ENCODE peak calls at places on chromosomes 5 and 9, in ten cellular contexts. I, F, H, K, G, L, Y, E, D and J are unnamed samples. For H3K27me3, the result is how much of the 10 kb centered on the place peaks cover.

GRCh38 chr9:130421154-130421801 is 23.5 kb upstream of the ASS1 start:
- DNase-seq in Y (no peak), F (no peak), D (no peak), E (no peak), K (no peak), L (no peak), H (no peak), I (peak), G (no peak), J (no peak)

GRCh38 chr5:65803699-65804426 is 81.9 kb downstream of the NLN start:
- DNase-seq in Y (no peak), D (no peak), E (no peak), K (no peak), H (no peak), F (no peak), G (no peak), I (no peak), L (no peak), J (no peak)

GRCh38 chr5:133891390-133891789 is 77.0 kb downstream of the C5orf15 start:
- DNase-seq in H (no peak), L (peak), I (no peak), F (peak), D (no peak), E (no peak), Y (no peak), K (no peak), G (no peak), J (no peak)

GRCh38 chr5:65062684-65063083 is 294.0 kb downstream of the CWC27 start:
- DNase-seq in F (no peak), K (no peak), G (no peak), E (no peak), L (no peak), Y (no peak), D (no peak), I (no peak), H (peak), J (peak)

GRCh38 chr5:62068554-62068953 is 237.5 kb upstream of the KIF2A start:
- DNase-seq in F (no peak), Y (no peak), D (no peak), L (no peak), I (no peak), K (no peak), G (no peak), E (no peak), H (no peak), J (no peak)

GRCh38 chr9:131180454-131180853 is 55.1 kb downstream of the NUP214 start:
- DNase-seq in I (no peak), E (no peak), Y (no peak), F (no peak), G (no peak), D (no peak), H (no peak), L (no peak), K (no peak), J (peak)

GRCh38 chr5:103098993-103099392 is 20.9 kb downstream of the GIN1 start:
- DNase-seq in D (no peak), I (no peak), L (no peak), E (no peak), G (peak), K (no peak), H (peak), Y (no peak), F (no peak), J (no peak)

GRCh38 chr5:77012601-77013000 is 17.6 kb upstream of the AGGF1 start:
- DNase-seq in H (peak), F (no peak), D (no peak), G (no peak), Y (no peak), I (no peak), L (no peak), E (no peak), K (no peak), J (no peak)

GRCh38 chr9:133731876-133732321 is 6.3 kb downstream of the SARDH start:
- DNase-seq in G (peak), L (peak), D (no peak), F (peak), I (peak), K (no peak), H (peak), Y (no peak), E (no peak), J (peak)

GRCh38 chr5:141490271-141490670 is 1.4 kb downstream of the PCDHGC5 start:
- DNase-seq in K (no peak), Y (no peak), L (no peak), D (no peak), F (no peak), E (no peak), I (no peak), G (no peak), H (no peak), J (no peak)
- H3K27me3 ChIP-seq in K (under half), Y (under half), L (under half), D (half or more), F (under half), E (under half), I (under half), G (half or more), H (under half), J (under half)

DNA sequence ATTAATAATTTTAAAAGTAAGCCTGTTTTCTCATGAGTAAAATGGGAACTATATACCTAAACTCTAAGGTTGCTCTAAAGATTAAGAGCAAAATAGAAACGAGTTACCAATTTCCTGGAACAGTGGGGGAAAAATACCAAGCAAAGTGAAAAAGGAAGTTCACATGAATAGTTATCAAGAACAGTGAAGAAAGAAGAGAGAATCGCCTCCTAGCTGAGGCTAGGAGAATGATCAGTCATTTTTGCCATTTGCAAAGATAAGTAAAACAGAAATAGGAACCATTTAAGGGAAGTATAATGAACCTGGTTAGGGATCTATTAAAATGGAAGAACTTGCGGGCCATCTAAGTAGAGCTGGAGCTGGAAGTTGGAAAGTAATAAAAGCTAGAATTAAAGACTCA is 50.7 kb downstream of the P4HA2 start:
- DNase-seq in F (no peak), Y (no peak), D (no peak), L (no peak), I (no peak), K (no peak), H (peak), G (no peak), E (no peak), J (no peak)
- TF ChIP-seq CTCF in F (no peak), Y (no peak), D (no peak), L (no peak), I (peak), K (no peak), H (peak), G (no peak), E (no peak), J (peak)

GRCh38 chr9:76904661-76905457 is 1.1 kb downstream of the PRUNE2 start:
- DNase-seq in E (no peak), F (no peak), G (no peak), K (no peak), Y (no peak), H (no peak), I (no peak), L (no peak), D (no peak), J (no peak)
- H3K4me3 ChIP-seq in E (peak), F (peak), G (peak), K (peak), Y (no peak), H (no peak), I (peak), L (peak), D (no peak), J (no peak)

GRCh38 chr5:123120197-123120596 is 31.2 kb downstream of the PRDM6 start:
- DNase-seq in K (no peak), H (no peak), I (no peak), D (no peak), Y (no peak), L (no peak), E (no peak), F (no peak), G (peak), J (no peak)
- H3K27me3 ChIP-seq in K (under half), H (under half), I (under half), D (under half), Y (under half), L (under half), E (under half), F (under half), G (under half), J (under half)

GRCh38 chr9:83775932-83776331 is 41.6 kb downstream of the GKAP1 start:
- DNase-seq in E (no peak), I (no peak), F (no peak), D (no peak), Y (no peak), H (no peak), L (no peak), K (no peak), G (no peak), J (no peak)

GRCh38 chr9:83778164-83778563 is 39.4 kb downstream of the GKAP1 start:
- DNase-seq in E (no peak), F (no peak), Y (no peak), H (no peak), L (no peak), G (no peak), D (no peak), K (no peak), I (no peak), J (no peak)

DNA sequence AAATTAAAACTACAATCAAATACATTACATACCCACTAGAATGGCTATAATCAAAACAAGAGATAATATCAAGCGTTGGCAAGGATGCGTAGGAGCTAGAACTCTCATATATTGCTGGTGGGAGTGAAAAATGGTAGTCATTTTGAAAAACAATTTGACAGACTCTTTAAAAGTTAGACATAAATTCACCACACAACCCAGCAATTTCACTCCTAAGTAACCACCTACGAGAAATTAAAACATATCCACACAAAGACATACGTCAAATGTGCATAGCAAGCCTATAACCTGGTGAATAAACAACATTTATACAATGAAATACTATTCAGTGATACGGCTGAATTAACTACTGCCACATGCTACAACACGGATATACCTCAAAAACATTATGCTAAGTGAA is 44.7 kb downstream of the GKAP1 start:
- DNase-seq in K (no peak), H (no peak), Y (no peak), F (no peak), I (no peak), L (no peak), E (no peak), G (no peak), D (no peak), J (no peak)
- TF ChIP-seq CTCF in K (no peak), H (no peak), Y (no peak), F (no peak), I (no peak), L (no peak), E (no peak), G (no peak), D (no peak), J (no peak)

DNA sequence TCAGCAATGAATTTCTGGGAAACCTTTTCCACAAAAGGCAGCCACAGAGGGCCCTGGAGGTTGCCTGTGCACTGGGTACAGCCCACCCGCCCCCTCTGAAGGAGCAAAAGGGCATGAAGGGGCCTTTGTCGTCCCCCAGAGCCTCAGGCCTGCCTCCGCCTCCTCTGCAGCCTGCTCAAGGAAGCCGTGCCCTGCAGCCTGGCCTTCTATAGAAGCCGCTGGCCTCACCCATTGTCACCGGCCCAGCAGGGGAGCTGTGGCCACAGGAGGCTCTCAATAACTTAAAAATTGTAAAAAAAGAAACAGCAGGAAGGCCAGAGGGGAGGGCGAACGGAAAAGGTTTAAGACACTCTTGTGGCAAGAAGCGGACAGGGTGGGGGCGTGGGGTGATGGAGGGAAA is 213.3 kb downstream of the IRX2 start:
- DNase-seq in E (no peak), H (no peak), L (no peak), F (no peak), Y (peak), G (peak), D (no peak), I (no peak), K (no peak), J (no peak)
- H3K4me3 ChIP-seq in E (no peak), H (no peak), L (peak), F (no peak), Y (no peak), G (no peak), D (no peak), I (no peak), K (no peak), J (no peak)

GRCh38 chr9:121949766-121950165 is 143.3 kb downstream of the TTLL11 start:
- DNase-seq in F (no peak), K (no peak), E (no peak), Y (no peak), I (no peak), H (no peak), G (no peak), L (no peak), D (no peak), J (no peak)

GRCh38 chr9:121949364-121949763 is 143.7 kb downstream of the TTLL11 start:
- DNase-seq in I (no peak), E (no peak), K (no peak), L (no peak), G (no peak), Y (no peak), F (no peak), H (no peak), D (no peak), J (no peak)

GRCh38 chr9:121946465-121946864 is 146.6 kb downstream of the TTLL11 start:
- DNase-seq in F (no peak), K (no peak), E (no peak), I (no peak), D (no peak), G (no peak), H (no peak), Y (no peak), L (no peak), J (no peak)

GRCh38 chr9:121945849-121946248 is 147.3 kb downstream of the TTLL11 start:
- DNase-seq in E (no peak), H (peak), I (no peak), L (no peak), D (no peak), Y (no peak), K (no peak), G (no peak), F (no peak), J (peak)

GRCh38 chr9:121947683-121948300 is 145.3 kb downstream of the TTLL11 start:
- DNase-seq in E (no peak), H (no peak), L (no peak), K (no peak), Y (no peak), F (no peak), G (no peak), I (no peak), D (no peak), J (no peak)
- H3K27me3 ChIP-seq in E (under half), H (under half), L (under half), K (under half), Y (under half), F (under half), G (under half), I (under half), D (under half), J (under half)